ENCODE peak calls at places on chromosomes 4 and X, in four cellular contexts. One of them, this sample, is unnamed.

GRCh38 chr4:27318740-27319139 is 458.1 kb downstream of the STIM2 start:
- DNase-seq in H1: peak; percentile 49
- DNase-seq in K562: no peak
- DNase-seq in SK-N-SH: peak; percentile 11
- DNase-seq in this sample: peak; percentile 2

GRCh38 chr4:96649536-96649935 is 809.6 kb downstream of the PDHA2 start:
- DNase-seq in H1: no peak
- DNase-seq in K562: no peak
- DNase-seq in SK-N-SH: no peak
- DNase-seq in this sample: no peak

GRCh38 chr4:169270156-169270809 is 473 bp downstream of the SH3RF1 start:
- DNase-seq in H1: no peak
- DNase-seq in K562: peak; percentile 28
- DNase-seq in SK-N-SH: peak; percentile 87
- DNase-seq in this sample: no peak

GRCh38 chr4:123443401-123444297 is 47.1 kb downstream of the SPRY1 start:
- DNase-seq in H1: no peak
- DNase-seq in K562: no peak
- DNase-seq in SK-N-SH: peak; percentile 20
- DNase-seq in this sample: peak; percentile 54

GRCh38 chrX:106999002-106999975 is 723 bp downstream of the MORC4 start:
- DNase-seq in H1: no peak
- DNase-seq in K562: no peak
- DNase-seq in SK-N-SH: peak; percentile 54
- DNase-seq in this sample: no peak

GRCh38 chr4:42436950-42437349 is 39.7 kb downstream of the SHISA3 start:
- DNase-seq in H1: no peak
- DNase-seq in K562: no peak
- DNase-seq in SK-N-SH: peak; percentile 24
- DNase-seq in this sample: no peak

GRCh38 chrX:13902406-13902805 is 85.5 kb upstream of the GPM6B start:
- DNase-seq in H1: no peak
- DNase-seq in K562: no peak
- DNase-seq in SK-N-SH: no peak
- DNase-seq in this sample: no peak

GRCh38 chrX:50903387-50904027 is 7.0 kb upstream of the BMP15 start:
- DNase-seq in H1: no peak
- DNase-seq in K562: peak; percentile 32
- DNase-seq in SK-N-SH: peak; percentile 45
- DNase-seq in this sample: no peak

GRCh38 chrX:48022740-48023139 is 16.0 kb downstream of the SPACA5 start:
- DNase-seq in H1: no peak
- DNase-seq in K562: no peak
- DNase-seq in SK-N-SH: no peak
- DNase-seq in this sample: no peak

GRCh38 chrX:102808336-102808735 is 87.8 kb downstream of the GPRASP3 start:
- DNase-seq in H1: no peak
- DNase-seq in K562: no peak
- DNase-seq in SK-N-SH: no peak
- DNase-seq in this sample: no peak

GRCh38 chr4:5152521-5152920 is 101.2 kb downstream of the STK32B start:
- DNase-seq in H1: no peak
- DNase-seq in K562: no peak
- DNase-seq in SK-N-SH: no peak
- DNase-seq in this sample: no peak

GRCh38 chr4:54879576-54879975 is 221.8 kb downstream of the KIT start:
- DNase-seq in H1: no peak
- DNase-seq in K562: no peak
- DNase-seq in SK-N-SH: no peak
- DNase-seq in this sample: no peak

GRCh38 chrX:135324463-135324862 is 15.2 kb downstream of the ETDC start:
- DNase-seq in H1: no peak
- DNase-seq in K562: no peak
- DNase-seq in SK-N-SH: no peak
- DNase-seq in this sample: no peak
- TF ChIP-seq NRF1 in H1: no peak
- TF ChIP-seq NRF1 in K562: no peak
- TF ChIP-seq NRF1 in SK-N-SH: no peak
- TF ChIP-seq NRF1 in this sample: no peak

GRCh38 chr4:100290585-100290984 is 100.3 kb upstream of the DDIT4L start:
- DNase-seq in H1: no peak
- DNase-seq in K562: no peak
- DNase-seq in SK-N-SH: no peak
- DNase-seq in this sample: no peak
- TF ChIP-seq CHD2 in H1: no peak
- TF ChIP-seq CHD2 in K562: no peak
- TF ChIP-seq CHD2 in SK-N-SH: no peak
- TF ChIP-seq CHD2 in this sample: no peak

GRCh38 chr4:78424456-78424855 is 127.1 kb upstream of the ANXA3 start:
- DNase-seq in H1: no peak
- DNase-seq in K562: no peak
- DNase-seq in SK-N-SH: no peak
- DNase-seq in this sample: no peak
- TF ChIP-seq NRF1 in H1: no peak
- TF ChIP-seq NRF1 in K562: no peak
- TF ChIP-seq NRF1 in SK-N-SH: no peak
- TF ChIP-seq NRF1 in this sample: no peak

DNA sequence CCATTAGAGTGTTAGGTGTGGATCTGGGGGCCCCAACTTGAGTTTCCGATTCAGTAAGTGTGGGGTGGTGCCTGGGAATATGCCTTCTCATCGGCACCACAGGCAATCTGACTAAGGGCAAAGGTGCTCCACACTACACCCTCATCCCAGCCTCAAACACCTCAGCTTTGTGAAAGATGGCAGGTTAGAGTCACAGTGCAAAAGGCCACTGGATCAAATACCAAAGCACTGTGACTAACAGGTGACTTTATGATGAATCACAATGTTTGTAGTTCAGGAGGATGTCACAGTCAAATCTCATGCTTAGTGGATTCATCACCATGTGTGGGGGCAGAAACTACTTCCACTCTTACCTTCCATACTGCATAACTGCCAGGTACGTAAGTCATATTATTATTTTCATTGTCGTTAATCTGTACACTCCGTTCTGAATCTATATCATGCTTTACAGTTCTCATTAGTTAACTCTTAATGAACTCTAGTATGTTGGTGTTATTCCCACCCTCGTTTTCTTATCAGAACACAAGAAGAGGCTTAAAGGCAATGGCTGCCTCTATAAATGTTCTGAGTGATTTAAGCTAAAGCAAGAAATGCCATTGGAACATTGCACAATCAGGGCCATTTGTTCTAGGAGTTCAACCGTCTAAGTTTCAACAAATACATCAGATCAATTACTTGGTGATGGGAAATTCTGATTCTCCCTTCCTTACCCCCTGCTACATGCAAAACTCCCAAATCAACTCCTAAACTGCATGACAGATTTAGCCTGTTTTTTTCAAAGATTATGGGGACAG is 50.2 kb downstream of the PRKG2 start:
- DNase-seq in H1: no peak
- DNase-seq in K562: no peak
- DNase-seq in SK-N-SH: no peak
- DNase-seq in this sample: no peak
- TF ChIP-seq CHD2 in H1: no peak
- TF ChIP-seq CHD2 in K562: no peak
- TF ChIP-seq CHD2 in SK-N-SH: no peak
- TF ChIP-seq CHD2 in this sample: no peak

DNA sequence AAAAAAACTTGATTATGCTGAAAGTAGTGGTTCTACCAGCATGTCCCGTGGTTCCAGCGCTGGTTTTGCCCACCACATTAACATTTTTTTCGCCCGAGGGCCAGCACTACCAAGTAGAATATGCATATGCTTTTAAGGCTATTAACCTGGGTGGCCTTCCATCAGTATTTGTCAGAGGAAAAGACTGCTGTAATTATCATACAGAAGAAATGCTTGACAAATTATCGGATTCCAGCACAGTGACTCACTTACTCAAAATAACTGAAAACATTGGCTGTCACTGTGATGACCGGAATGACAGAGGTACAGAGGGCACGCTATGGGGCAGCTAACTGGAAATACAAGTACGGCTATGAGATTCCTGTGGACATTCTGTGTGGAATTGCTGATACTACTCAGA is 34.6 kb downstream of the PRPS2 start:
- DNase-seq in H1: no peak
- DNase-seq in K562: no peak
- DNase-seq in SK-N-SH: no peak
- DNase-seq in this sample: no peak
- TF ChIP-seq NRF1 in H1: no peak
- TF ChIP-seq NRF1 in K562: no peak
- TF ChIP-seq NRF1 in SK-N-SH: no peak
- TF ChIP-seq NRF1 in this sample: no peak